ENCODE peak calls at places on chromosomes 12 and 14, in four cellular contexts. D is progenitor cell of endocrine pancreas; Y is AG10803; U is stimulated activated CD4-positive, alpha-beta T cell treated with anti-CD3 and anti-CD28 coated beads, Interleukin-2, amount 100 ng/mL, for 48 hours. N is an unnamed sample.

GRCh38 chr12:659090-659683 is 4.1 kb downstream of the NINJ2 start:
- DNase-seq in D (no peak), U (no peak), Y (no peak), N (no peak)

GRCh38 chr12:81759215-81759991 is at the start of gene PPFIA2:
- DNase-seq in D (no peak), Y (peak; percentile 8), U (no peak), N (peak; percentile 14)

GRCh38 chr14:106883218-106883692 is 1356.9 kb downstream of the TMEM121 start:
- DNase-seq in U (no peak), D (no peak), Y (no peak), N (no peak)

GRCh38 chr14:101073598-101073965 is 170.1 kb upstream of the RTL1 start:
- DNase-seq in D (no peak), Y (no peak), U (no peak), N (no peak)

GRCh38 chr12:92987362-92987761 is 58.3 kb upstream of the EEA1 start:
- DNase-seq in D (no peak), U (no peak), Y (peak; percentile 92), N (peak; percentile 6)

GRCh38 chr14:104599446-104599845 is 5.1 kb downstream of the TMEM179 start:
- DNase-seq in D (no peak), Y (no peak), U (no peak), N (no peak)

GRCh38 chr14:66530526-66530925 is 22.6 kb downstream of the GPHN start:
- DNase-seq in Y (no peak), U (no peak), D (no peak), N (no peak)

GRCh38 chr12:58557156-58557555 is 363.1 kb downstream of the LRIG3 start:
- DNase-seq in U (no peak), Y (peak; percentile 75), D (no peak), N (no peak)

GRCh38 chr12:22101749-22102243 is 55.8 kb downstream of the CMAS start:
- DNase-seq in U (no peak), D (no peak), Y (peak; percentile 85), N (no peak)

GRCh38 chr14:83520837-83521236 is 1987.2 kb upstream of the SEL1L start:
- DNase-seq in U (no peak), Y (peak; percentile 28), D (no peak), N (no peak)

GRCh38 chr12:6934110-6934509 is 6.4 kb downstream of the ATN1 start:
- DNase-seq in Y (no peak), D (no peak), U (no peak), N (no peak)

GRCh38 chr14:106488293-106488692 is 961.9 kb downstream of the TMEM121 start:
- DNase-seq in D (no peak), Y (no peak), U (no peak), N (no peak)

GRCh38 chr14:68910540-68910939 is 68.6 kb downstream of the ACTN1 start:
- DNase-seq in U (peak; percentile 7), D (no peak), Y (no peak), N (no peak)

GRCh38 chr14:102993523-102993922 is 63.8 kb downstream of the CDC42BPB start:
- DNase-seq in Y (peak; percentile 20), U (no peak), D (no peak), N (no peak)

GRCh38 chr14:50344116-50344775 is 32.1 kb downstream of the DMAC2L start:
- DNase-seq in Y (no peak), D (no peak), U (peak; percentile 67), N (no peak)

GRCh38 chr12:104596876-104597833 is 140.4 kb downstream of the CHST11 start:
- DNase-seq in U (no peak), Y (no peak), D (no peak), N (no peak)

GRCh38 chr12:122403115-122403770 is 19.2 kb downstream of the CLIP1 start:
- DNase-seq in D (no peak), U (no peak), Y (no peak), N (no peak)

GRCh38 chr14:92958373-92959188 is 35.6 kb downstream of the CHGA start:
- DNase-seq in U (no peak), D (no peak), Y (no peak), N (no peak)

GRCh38 chr14:99595034-99595433 is 9.0 kb downstream of the CCDC85C start:
- DNase-seq in Y (no peak), D (no peak), U (peak; percentile 27), N (no peak)

GRCh38 chr14:35068238-35069012 is 22.4 kb downstream of the FAM177A1 start:
- DNase-seq in D (no peak), U (no peak), Y (peak; percentile 23), N (no peak)

GRCh38 chr14:105525861-105526780 is at the start of gene TMEM121:
- DNase-seq in D (peak; percentile 39), Y (no peak), U (peak; percentile 17), N (peak; percentile 38)

GRCh38 chr14:93430889-93431670 is at the start of gene UNC79:
- DNase-seq in D (peak; percentile 54), Y (no peak), U (no peak), N (peak; percentile 60)

GRCh38 chr12:103077108-103077773 is 119.8 kb downstream of the ASCL1 start:
- DNase-seq in D (no peak), U (no peak), Y (no peak), N (no peak)

GRCh38 chr12:124368421-124369032 is 73.6 kb downstream of the RFLNA start:
- DNase-seq in U (no peak), D (no peak), Y (no peak), N (no peak)

GRCh38 chr12:75944097-75944904 is 87.3 kb downstream of the PHLDA1 start:
- DNase-seq in U (peak; percentile 23), D (no peak), Y (peak; percentile 86), N (no peak)

GRCh38 chr12:48489012-48489411 is 6.7 kb downstream of the C12orf54 start:
- DNase-seq in D (no peak), Y (peak; percentile 5), U (no peak), N (no peak)

GRCh38 chr14:47674148-47674545 is 1.3 kb downstream of the MDGA2 start:
- DNase-seq in U (no peak), D (no peak), Y (no peak), N (peak; percentile 35)

GRCh38 chr14:61342486-61342885 is 21.1 kb downstream of the PRKCH start:
- DNase-seq in Y (no peak), D (no peak), U (peak; percentile 68), N (no peak)

GRCh38 chr14:75267141-75267601 is 11.5 kb upstream of the FOS start:
- DNase-seq in U (no peak), Y (peak; percentile 87), D (no peak), N (no peak)

GRCh38 chr12:2854669-2855453 is 2.0 kb downstream of the TEX52 start:
- DNase-seq in D (no peak), U (no peak), Y (no peak), N (no peak)

GRCh38 chr12:130459916-130460315 is 122.2 kb downstream of the PIWIL1 start:
- DNase-seq in U (no peak), Y (no peak), D (no peak), N (no peak)

GRCh38 chr12:108568653-108569154 is 6.3 kb downstream of the ISCU start:
- DNase-seq in U (peak; percentile 42), D (no peak), Y (no peak), N (no peak)

GRCh38 chr12:93323625-93324165 is 54.0 kb upstream of the NUDT4 start:
- DNase-seq in U (no peak), D (no peak), Y (no peak), N (no peak)

GRCh38 chr14:90381999-90382451 is 14.8 kb upstream of the CALM1 start:
- DNase-seq in Y (no peak), U (no peak), D (peak; percentile 34), N (no peak)

N was measured in neural crest cell.